ENCODE peak calls at places on chromosomes 16 and 17, in six cellular contexts. One of them, this sample, is unnamed.
A peak's percentile ranks its signal among the peaks of the same experiment; 100 is the strongest.

GRCh38 chr16:56265184-56265583 is 73.9 kb downstream of the GNAO1 start:
- DNase-seq in CD8-positive, alpha-beta memory T cell: no peak
- DNase-seq in pancreas: no peak
- DNase-seq in stomach: no peak
- DNase-seq in lung: no peak
- DNase-seq in SK-N-SH: no peak
- DNase-seq in this sample: no peak

GRCh38 chr16:13756411-13756810 is 163.5 kb upstream of the ERCC4 start:
- DNase-seq in stomach: no peak
- DNase-seq in SK-N-SH: no peak
- DNase-seq in CD8-positive, alpha-beta memory T cell: no peak
- DNase-seq in lung: no peak
- DNase-seq in pancreas: no peak
- DNase-seq in this sample: no peak

GRCh38 chr16:66524601-66525164 is 25.2 kb downstream of the TK2 start:
- DNase-seq in lung: peak; percentile 55
- DNase-seq in SK-N-SH: no peak
- DNase-seq in stomach: no peak
- DNase-seq in CD8-positive, alpha-beta memory T cell: peak; percentile 15
- DNase-seq in pancreas: no peak
- DNase-seq in this sample: no peak

GRCh38 chr16:11094075-11094593 is 149.8 kb downstream of the CLEC16A start:
- DNase-seq in SK-N-SH: no peak
- DNase-seq in CD8-positive, alpha-beta memory T cell: no peak
- DNase-seq in stomach: no peak
- DNase-seq in pancreas: no peak
- DNase-seq in lung: peak; percentile 48
- DNase-seq in this sample: no peak

GRCh38 chr17:42017866-42018200 is 594 bp upstream of the DNAJC7 start:
- DNase-seq in pancreas: no peak
- DNase-seq in lung: no peak
- DNase-seq in CD8-positive, alpha-beta memory T cell: no peak
- DNase-seq in stomach: no peak
- DNase-seq in SK-N-SH: no peak
- DNase-seq in this sample: no peak

GRCh38 chr17:65022751-65023421 is 33.7 kb downstream of the GNA13 start:
- DNase-seq in lung: no peak
- DNase-seq in CD8-positive, alpha-beta memory T cell: no peak
- DNase-seq in pancreas: no peak
- DNase-seq in stomach: no peak
- DNase-seq in SK-N-SH: no peak
- DNase-seq in this sample: peak; percentile 70

GRCh38 chr17:29828676-29829291 is 101.2 kb downstream of the SSH2 start:
- DNase-seq in pancreas: no peak
- DNase-seq in SK-N-SH: no peak
- DNase-seq in lung: no peak
- DNase-seq in stomach: no peak
- DNase-seq in CD8-positive, alpha-beta memory T cell: peak; percentile 42
- DNase-seq in this sample: no peak

GRCh38 chr17:65855675-65856074 is 294.2 kb upstream of the AXIN2 start:
- DNase-seq in SK-N-SH: no peak
- DNase-seq in stomach: no peak
- DNase-seq in pancreas: no peak
- DNase-seq in CD8-positive, alpha-beta memory T cell: no peak
- DNase-seq in lung: no peak
- DNase-seq in this sample: no peak

GRCh38 chr17:43363181-43363925 is 35.4 kb upstream of the ARL4D start:
- DNase-seq in CD8-positive, alpha-beta memory T cell: no peak
- DNase-seq in stomach: no peak
- DNase-seq in pancreas: no peak
- DNase-seq in lung: no peak
- DNase-seq in SK-N-SH: no peak
- DNase-seq in this sample: no peak

GRCh38 chr16:19698480-19699465 is 19.3 kb downstream of the KNOP1 start:
- DNase-seq in pancreas: no peak
- DNase-seq in stomach: no peak
- DNase-seq in lung: no peak
- DNase-seq in CD8-positive, alpha-beta memory T cell: no peak
- DNase-seq in SK-N-SH: no peak
- DNase-seq in this sample: no peak

GRCh38 chr17:40615295-40615988 is 32.2 kb downstream of the SMARCE1 start:
- DNase-seq in CD8-positive, alpha-beta memory T cell: peak; percentile 79
- DNase-seq in SK-N-SH: peak; percentile 41
- DNase-seq in stomach: peak; percentile 57
- DNase-seq in pancreas: peak; percentile 67
- DNase-seq in lung: peak; percentile 46
- DNase-seq in this sample: no peak

GRCh38 chr17:73288534-73289302 is 23.1 kb downstream of the CDC42EP4 start:
- DNase-seq in CD8-positive, alpha-beta memory T cell: no peak
- DNase-seq in stomach: peak; percentile 80
- DNase-seq in pancreas: peak; percentile 93
- DNase-seq in SK-N-SH: no peak
- DNase-seq in lung: peak; percentile 51
- DNase-seq in this sample: no peak

GRCh38 chr16:90019201-90019542 is at the start of gene DBNDD1:
- DNase-seq in pancreas: no peak
- DNase-seq in CD8-positive, alpha-beta memory T cell: no peak
- DNase-seq in lung: no peak
- DNase-seq in stomach: peak; percentile 56
- DNase-seq in SK-N-SH: no peak
- DNase-seq in this sample: no peak

GRCh38 chr17:79650283-79650682 is 39.4 kb upstream of the RBFOX3 start:
- DNase-seq in pancreas: no peak
- DNase-seq in CD8-positive, alpha-beta memory T cell: no peak
- DNase-seq in stomach: peak; percentile 10
- DNase-seq in lung: no peak
- DNase-seq in SK-N-SH: no peak
- DNase-seq in this sample: no peak

GRCh38 chr16:56264609-56264972 is 73.3 kb downstream of the GNAO1 start:
- DNase-seq in stomach: no peak
- DNase-seq in lung: no peak
- DNase-seq in CD8-positive, alpha-beta memory T cell: no peak
- DNase-seq in pancreas: no peak
- DNase-seq in SK-N-SH: no peak
- DNase-seq in this sample: no peak

GRCh38 chr17:17680477-17681186 is 626 bp upstream of the RAI1 start:
- DNase-seq in stomach: no peak
- DNase-seq in pancreas: no peak
- DNase-seq in SK-N-SH: no peak
- DNase-seq in lung: no peak
- DNase-seq in CD8-positive, alpha-beta memory T cell: no peak
- DNase-seq in this sample: no peak
- H3K27ac ChIP-seq in stomach: peak overlapping the region; percentile 39
- H3K27ac ChIP-seq in pancreas: peak overlapping the region; percentile 87
- H3K27ac ChIP-seq in SK-N-SH: no peak overlapping the region
- H3K27ac ChIP-seq in lung: peak overlapping the region; percentile 28
- H3K27ac ChIP-seq in CD8-positive, alpha-beta memory T cell: no peak overlapping the region
- H3K27ac ChIP-seq in this sample: no peak overlapping the region

GRCh38 chr16:1043831-1044514 is 28.6 kb upstream of the SSTR5 start:
- DNase-seq in pancreas: no peak
- DNase-seq in CD8-positive, alpha-beta memory T cell: no peak
- DNase-seq in SK-N-SH: no peak
- DNase-seq in stomach: no peak
- DNase-seq in lung: no peak
- DNase-seq in this sample: no peak
- H3K4me3 ChIP-seq in pancreas: no peak overlapping the region
- H3K4me3 ChIP-seq in CD8-positive, alpha-beta memory T cell: no peak overlapping the region
- H3K4me3 ChIP-seq in SK-N-SH: no peak overlapping the region
- H3K4me3 ChIP-seq in stomach: no peak overlapping the region
- H3K4me3 ChIP-seq in lung: no peak overlapping the region
- H3K4me3 ChIP-seq in this sample: no peak overlapping the region

DNA sequence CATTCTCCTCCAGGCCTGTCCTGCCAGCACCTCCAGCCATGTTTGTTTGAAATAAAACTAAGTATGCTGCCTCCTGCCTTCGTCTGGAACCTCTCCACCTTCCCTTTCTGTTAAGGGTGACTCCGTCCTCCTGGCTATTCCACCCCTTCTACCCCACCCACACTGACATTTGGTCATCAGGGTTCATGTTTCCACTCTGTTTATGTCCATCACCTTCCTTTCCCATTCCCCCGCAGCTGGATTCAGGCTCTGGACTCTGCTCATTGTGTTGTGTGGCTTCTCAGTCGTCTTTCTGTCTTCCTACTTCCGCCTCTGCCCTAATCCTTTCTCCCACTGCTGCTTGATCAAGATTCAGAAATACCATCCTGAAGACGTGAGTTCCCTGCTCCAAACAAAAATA is 28.6 kb downstream of the EPN2 start:
- DNase-seq in CD8-positive, alpha-beta memory T cell: no peak
- DNase-seq in lung: no peak
- DNase-seq in stomach: no peak
- DNase-seq in SK-N-SH: no peak
- DNase-seq in pancreas: no peak
- DNase-seq in this sample: no peak
- H3K4me1 ChIP-seq in CD8-positive, alpha-beta memory T cell: no peaks in the 10 kb centered on the region
- H3K4me1 ChIP-seq in lung: peaks cover 43% of the 10 kb centered on the region
- H3K4me1 ChIP-seq in stomach: peaks cover 90% of the 10 kb centered on the region
- H3K4me1 ChIP-seq in SK-N-SH: peaks cover 21% of the 10 kb centered on the region
- H3K4me1 ChIP-seq in pancreas: peaks cover 12% of the 10 kb centered on the region
- H3K4me1 ChIP-seq in this sample: peaks cover 23% of the 10 kb centered on the region

DNA sequence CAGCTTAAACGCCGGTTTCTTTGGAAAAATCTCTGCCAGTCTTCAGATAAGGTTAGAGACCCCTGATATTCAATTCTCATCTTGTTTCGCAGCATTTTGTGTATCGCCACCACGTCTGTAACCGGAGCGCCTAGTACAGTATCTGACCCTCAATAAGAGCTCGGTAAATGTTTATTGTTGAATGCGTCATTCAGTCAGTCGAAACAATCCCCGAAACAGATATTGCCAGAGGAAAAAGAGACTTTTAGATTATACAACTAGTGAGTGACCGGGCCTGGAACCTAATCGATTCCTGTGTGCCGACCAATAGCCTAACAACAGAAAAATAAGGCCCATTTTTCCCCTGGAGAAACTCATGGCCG is 626 bp downstream of the PELP1 start:
- DNase-seq in pancreas: no peak
- DNase-seq in SK-N-SH: no peak
- DNase-seq in stomach: no peak
- DNase-seq in lung: no peak
- DNase-seq in CD8-positive, alpha-beta memory T cell: no peak
- DNase-seq in this sample: no peak
- H3K27ac ChIP-seq in pancreas: peak overlapping the region; percentile 78
- H3K27ac ChIP-seq in SK-N-SH: peak overlapping the region; percentile 42
- H3K27ac ChIP-seq in stomach: peak overlapping the region; percentile 81
- H3K27ac ChIP-seq in lung: no peak overlapping the region
- H3K27ac ChIP-seq in CD8-positive, alpha-beta memory T cell: peak overlapping the region; percentile 86
- H3K27ac ChIP-seq in this sample: no peak overlapping the region

GRCh38 chr16:68645494-68646388 is 631 bp downstream of the CDH3 start:
- DNase-seq in lung: no peak
- DNase-seq in stomach: no peak
- DNase-seq in pancreas: peak; percentile 83
- DNase-seq in SK-N-SH: peak; percentile 74
- DNase-seq in CD8-positive, alpha-beta memory T cell: no peak
- DNase-seq in this sample: no peak

GRCh38 chr16:68643847-68644246 is 1.3 kb upstream of the CDH3 start:
- DNase-seq in SK-N-SH: no peak
- DNase-seq in stomach: no peak
- DNase-seq in lung: no peak
- DNase-seq in CD8-positive, alpha-beta memory T cell: no peak
- DNase-seq in pancreas: no peak
- DNase-seq in this sample: no peak

GRCh38 chr16:68644303-68644702 is 807 bp upstream of the CDH3 start:
- DNase-seq in SK-N-SH: no peak
- DNase-seq in lung: no peak
- DNase-seq in CD8-positive, alpha-beta memory T cell: no peak
- DNase-seq in stomach: no peak
- DNase-seq in pancreas: no peak
- DNase-seq in this sample: no peak

GRCh38 chr16:68643227-68643626 is 1.9 kb upstream of the CDH3 start:
- DNase-seq in stomach: no peak
- DNase-seq in CD8-positive, alpha-beta memory T cell: no peak
- DNase-seq in lung: no peak
- DNase-seq in pancreas: no peak
- DNase-seq in SK-N-SH: no peak
- DNase-seq in this sample: no peak

GRCh38 chr16:68644715-68645493 is at the start of gene CDH3:
- DNase-seq in lung: peak; percentile 65
- DNase-seq in stomach: peak; percentile 63
- DNase-seq in SK-N-SH: peak; percentile 64
- DNase-seq in pancreas: peak; percentile 85
- DNase-seq in CD8-positive, alpha-beta memory T cell: peak; percentile 25
- DNase-seq in this sample: no peak
- H3K4me3 ChIP-seq in lung: peak within 1 kb of the TSS; percentile 18
- H3K4me3 ChIP-seq in stomach: peak within 1 kb of the TSS; percentile 35
- H3K4me3 ChIP-seq in SK-N-SH: no peak within 1 kb of the TSS
- H3K4me3 ChIP-seq in pancreas: peak within 1 kb of the TSS; percentile 55
- H3K4me3 ChIP-seq in CD8-positive, alpha-beta memory T cell: no peak within 1 kb of the TSS
- H3K4me3 ChIP-seq in this sample: peak within 1 kb of the TSS; percentile 33

GRCh38 chr17:68317458-68317857 is 26.2 kb downstream of the ARSG start:
- DNase-seq in lung: no peak
- DNase-seq in stomach: no peak
- DNase-seq in SK-N-SH: no peak
- DNase-seq in pancreas: no peak
- DNase-seq in CD8-positive, alpha-beta memory T cell: no peak
- DNase-seq in this sample: no peak

GRCh38 chr17:68318103-68318991 is 27.1 kb downstream of the ARSG start:
- DNase-seq in SK-N-SH: no peak
- DNase-seq in pancreas: no peak
- DNase-seq in stomach: peak; percentile 31
- DNase-seq in CD8-positive, alpha-beta memory T cell: no peak
- DNase-seq in lung: no peak
- DNase-seq in this sample: peak; percentile 66

GRCh38 chr17:68320943-68321557 is 29.8 kb downstream of the ARSG start:
- DNase-seq in SK-N-SH: no peak
- DNase-seq in stomach: no peak
- DNase-seq in lung: no peak
- DNase-seq in CD8-positive, alpha-beta memory T cell: no peak
- DNase-seq in pancreas: no peak
- DNase-seq in this sample: no peak

GRCh38 chr17:68320311-68320865 is 29.1 kb downstream of the ARSG start:
- DNase-seq in pancreas: no peak
- DNase-seq in lung: no peak
- DNase-seq in stomach: no peak
- DNase-seq in SK-N-SH: no peak
- DNase-seq in CD8-positive, alpha-beta memory T cell: no peak
- DNase-seq in this sample: no peak

GRCh38 chr17:68319420-68320162 is 28.3 kb downstream of the ARSG start:
- DNase-seq in SK-N-SH: no peak
- DNase-seq in pancreas: no peak
- DNase-seq in CD8-positive, alpha-beta memory T cell: no peak
- DNase-seq in stomach: no peak
- DNase-seq in lung: no peak
- DNase-seq in this sample: no peak
- H3K4me1 ChIP-seq in SK-N-SH: no peaks in the 10 kb centered on the region
- H3K4me1 ChIP-seq in pancreas: no peaks in the 10 kb centered on the region
- H3K4me1 ChIP-seq in CD8-positive, alpha-beta memory T cell: peaks cover 34% of the 10 kb centered on the region
- H3K4me1 ChIP-seq in stomach: peaks cover 39% of the 10 kb centered on the region
- H3K4me1 ChIP-seq in lung: no peaks in the 10 kb centered on the region
- H3K4me1 ChIP-seq in this sample: peaks cover 4% of the 10 kb centered on the region

This sample was measured in SJSA1.